ENCODE peak calls at places on chromosome 7, in five cellular contexts. O is suprapubic skin, F is ovary, H is sigmoid colon, Q is A549. K is an unnamed sample.

GRCh38 chr7:122717356-122718089 is 14.8 kb upstream of the RNF148 start:
- DNase-seq in O (no peak), F (no peak), H (no peak), Q (no peak), K (no peak)

GRCh38 chr7:37510043-37510634 is 61.5 kb upstream of the ELMO1 start:
- DNase-seq in O (no peak), F (no peak), H (no peak), Q (no peak), K (no peak)

GRCh38 chr7:135001390-135002165 is 15.3 kb downstream of the AGBL3 start:
- DNase-seq in O (no peak), F (no peak), H (no peak), Q (peak), K (no peak)

GRCh38 chr7:157436763-157437480 is 100.1 kb downstream of the DNAJB6 start:
- DNase-seq in O (peak), F (no peak), H (peak), Q (no peak), K (no peak)

GRCh38 chr7:158814637-158815036 is 14.7 kb downstream of the ESYT2 start:
- DNase-seq in O (no peak), F (no peak), H (no peak), Q (no peak), K (no peak)

GRCh38 chr7:73521636-73522080 is 435 bp downstream of the BAZ1B start:
- DNase-seq in O (no peak), F (no peak), H (no peak), Q (no peak), K (no peak)

GRCh38 chr7:2478387-2478760 is 2.2 kb upstream of the GRIFIN start:
- DNase-seq in O (no peak), F (no peak), H (peak), Q (peak), K (peak)

GRCh38 chr7:33986951-33987948 is 81.9 kb downstream of the BMPER start:
- DNase-seq in O (no peak), F (no peak), H (no peak), Q (peak), K (no peak)

GRCh38 chr7:45173596-45174327 is 16.2 kb downstream of the RAMP3 start:
- DNase-seq in O (peak), F (no peak), H (peak), Q (no peak), K (no peak)

GRCh38 chr7:123824754-123825067 is 20.3 kb upstream of the HYAL4 start:
- DNase-seq in O (no peak), F (no peak), H (no peak), Q (peak), K (no peak)

GRCh38 chr7:158097106-158097505 is 490.5 kb downstream of the PTPRN2 start:
- DNase-seq in O (peak), F (no peak), H (peak), Q (no peak), K (no peak)

GRCh38 chr7:112282476-112283188 is 76.1 kb downstream of the ZNF277 start:
- DNase-seq in O (no peak), F (no peak), H (no peak), Q (no peak), K (no peak)

GRCh38 chr7:26376208-26376917 is 84.7 kb downstream of the SNX10 start:
- DNase-seq in O (no peak), F (no peak), H (no peak), Q (peak), K (peak)

GRCh38 chr7:79820387-79820786 is 314.2 kb upstream of the GNAI1 start:
- DNase-seq in O (no peak), F (peak), H (peak), Q (no peak), K (peak)

GRCh38 chr7:92669616-92670153 is 79.5 kb upstream of the FAM133B start:
- DNase-seq in O (no peak), F (no peak), H (no peak), Q (no peak), K (no peak)

GRCh38 chr7:77402818-77403217 is 13.3 kb downstream of the GSAP start:
- DNase-seq in O (no peak), F (no peak), H (no peak), Q (no peak), K (no peak)
- TF ChIP-seq EP300 in O (no peak), F (no peak), H (no peak), Q (no peak), K (no peak)

GRCh38 chr7:6628045-6628444 is 9.1 kb upstream of the ZNF316 start:
- DNase-seq in O (no peak), F (no peak), H (no peak), Q (no peak), K (no peak)

GRCh38 chr7:6622129-6622710 is 6.8 kb downstream of the ZNF853 start:
- DNase-seq in O (no peak), F (no peak), H (no peak), Q (no peak), K (no peak)

GRCh38 chr7:6623589-6624245 is 8.3 kb downstream of the ZNF853 start:
- DNase-seq in O (no peak), F (no peak), H (no peak), Q (no peak), K (no peak)

GRCh38 chr7:6621195-6622128 is 6.1 kb downstream of the ZNF853 start:
- DNase-seq in O (no peak), F (no peak), H (no peak), Q (no peak), K (no peak)

DNA sequence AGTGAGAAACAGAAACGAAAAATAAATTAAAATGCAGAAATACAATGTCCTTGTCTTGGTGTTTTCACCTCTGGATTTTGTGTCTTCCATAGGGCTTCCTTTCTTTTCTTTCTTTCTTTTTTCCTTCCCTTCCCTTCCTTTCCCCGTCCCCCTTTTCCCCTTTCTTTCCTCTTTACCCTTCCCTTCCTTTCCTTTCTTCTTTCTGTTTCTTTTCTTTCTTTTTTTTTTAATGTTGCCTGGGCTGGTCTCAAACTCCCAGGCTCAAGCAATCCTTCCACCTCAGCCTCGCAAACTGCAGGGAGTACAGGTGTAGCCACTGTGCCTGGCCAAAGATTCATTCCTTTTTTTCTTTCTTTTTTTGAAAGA is 8.8 kb downstream of the ZNF853 start:
- DNase-seq in O (no peak), F (no peak), H (no peak), Q (no peak), K (no peak)
- H3K27ac ChIP-seq in O (no peak), F (no peak), H (no peak), Q (no peak), K (no peak)

GRCh38 chr7:28754027-28754426 is 204.1 kb downstream of the TRIL start:
- DNase-seq in O (no peak), F (no peak), H (no peak), Q (no peak), K (no peak)

GRCh38 chr7:28755255-28755654 is 202.9 kb downstream of the TRIL start:
- DNase-seq in O (peak), F (no peak), H (no peak), Q (no peak), K (no peak)

GRCh38 chr7:28758186-28758585 is 199.9 kb downstream of the TRIL start:
- DNase-seq in O (no peak), F (no peak), H (no peak), Q (no peak), K (no peak)

GRCh38 chr7:28761485-28761884 is 196.6 kb downstream of the TRIL start:
- DNase-seq in O (no peak), F (no peak), H (no peak), Q (no peak), K (no peak)

GRCh38 chr7:28759373-28760013 is 198.6 kb downstream of the TRIL start:
- DNase-seq in O (no peak), F (no peak), H (no peak), Q (no peak), K (no peak)
- TF ChIP-seq EP300 in O (no peak), F (no peak), H (no peak), Q (no peak), K (no peak)

DNA sequence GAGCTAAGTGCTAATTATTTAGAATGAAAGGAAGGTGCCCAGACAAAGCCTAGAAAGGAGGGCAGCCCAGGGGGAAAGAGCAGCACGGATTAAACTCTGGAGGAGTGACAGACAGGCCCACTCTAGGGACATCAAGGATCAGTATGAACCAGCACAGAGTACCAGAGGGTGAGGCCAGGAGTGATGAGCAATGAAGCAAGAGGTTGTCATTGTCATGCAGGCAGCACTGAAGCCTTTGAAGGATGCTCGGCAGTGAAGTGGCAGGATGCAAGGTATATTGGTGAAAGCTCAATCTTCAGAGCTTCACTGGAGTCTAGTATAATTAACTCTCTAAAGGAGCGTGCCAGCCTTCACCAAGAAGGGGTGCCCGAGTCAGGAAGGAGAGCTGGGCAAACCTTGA is 112.0 kb upstream of the INHBA start:
- DNase-seq in O (no peak), F (no peak), H (no peak), Q (no peak), K (no peak)
- H3K27ac ChIP-seq in O (no peak), F (no peak), H (no peak), Q (no peak), K (no peak)

DNA sequence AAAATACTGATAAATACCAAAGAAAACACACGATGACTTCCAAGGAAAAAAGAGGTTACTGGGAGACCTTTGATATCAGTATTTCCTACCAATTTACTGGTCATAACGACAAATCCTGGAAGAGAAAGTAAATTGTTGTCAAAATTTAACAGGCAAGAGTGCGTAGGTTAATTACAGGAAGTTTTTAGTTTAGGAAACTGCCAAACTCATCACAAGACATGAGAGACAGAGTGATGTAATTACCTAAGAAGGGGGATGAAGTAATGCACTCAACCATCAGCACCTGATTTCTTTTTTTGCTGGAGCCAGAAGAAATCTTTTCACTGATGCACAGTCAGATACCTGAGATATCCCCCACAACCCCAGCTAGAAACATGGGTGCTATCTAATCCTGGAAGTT is 16.8 kb downstream of the MACC1 start:
- DNase-seq in O (no peak), F (no peak), H (no peak), Q (no peak), K (no peak)
- TF ChIP-seq EP300 in O (no peak), F (no peak), H (no peak), Q (no peak), K (no peak)

GRCh38 chr7:100017300-100017699 is 1.9 kb downstream of the ZKSCAN1 start:
- DNase-seq in O (no peak), F (no peak), H (peak), Q (no peak), K (peak)
- H3K27ac ChIP-seq in O (peak), F (no peak), H (peak), Q (no peak), K (peak)